ENCODE peak calls at places on chromosomes 7 and 10, in eight cellular contexts. One of them, this sample, is unnamed.

GRCh38 chr10:133009218-133009954 is 67.0 kb upstream of the CFAP46 start:
- DNase-seq in Panc1: no peak
- DNase-seq in SK-N-SH: no peak
- DNase-seq in breast epithelium: peak; percentile 65
- DNase-seq in body of pancreas: peak; percentile 81
- DNase-seq in stomach: peak; percentile 76
- DNase-seq in uterus: no peak
- DNase-seq in Peyer's patch: peak; percentile 19
- DNase-seq in this sample: no peak

GRCh38 chr10:6141296-6142151 is 52.7 kb downstream of the RBM17 start:
- DNase-seq in Panc1: no peak
- DNase-seq in SK-N-SH: peak; percentile 45
- DNase-seq in breast epithelium: no peak
- DNase-seq in body of pancreas: peak; percentile 44
- DNase-seq in stomach: no peak
- DNase-seq in uterus: no peak
- DNase-seq in Peyer's patch: peak; percentile 48
- DNase-seq in this sample: no peak

GRCh38 chr10:37269554-37270256 is 144.3 kb downstream of the ANKRD30A start:
- DNase-seq in Panc1: no peak
- DNase-seq in SK-N-SH: no peak
- DNase-seq in breast epithelium: no peak
- DNase-seq in body of pancreas: no peak
- DNase-seq in stomach: no peak
- DNase-seq in uterus: no peak
- DNase-seq in Peyer's patch: no peak
- DNase-seq in this sample: no peak

GRCh38 chr7:55977831-55978230 is 13.4 kb downstream of the NIPSNAP2 start:
- DNase-seq in Panc1: no peak
- DNase-seq in SK-N-SH: no peak
- DNase-seq in breast epithelium: no peak
- DNase-seq in body of pancreas: peak; percentile 33
- DNase-seq in stomach: peak; percentile 37
- DNase-seq in uterus: no peak
- DNase-seq in Peyer's patch: no peak
- DNase-seq in this sample: no peak

GRCh38 chr7:87341441-87341840 is 4.0 kb upstream of the CROT start:
- DNase-seq in Panc1: no peak
- DNase-seq in SK-N-SH: no peak
- DNase-seq in breast epithelium: no peak
- DNase-seq in body of pancreas: no peak
- DNase-seq in stomach: no peak
- DNase-seq in uterus: no peak
- DNase-seq in Peyer's patch: no peak
- DNase-seq in this sample: no peak

GRCh38 chr10:121690970-121691369 is 92.7 kb upstream of the FGFR2 start:
- DNase-seq in Panc1: no peak
- DNase-seq in SK-N-SH: no peak
- DNase-seq in breast epithelium: no peak
- DNase-seq in body of pancreas: no peak
- DNase-seq in stomach: no peak
- DNase-seq in uterus: no peak
- DNase-seq in Peyer's patch: no peak
- DNase-seq in this sample: no peak

GRCh38 chr7:116258734-116259133 is 48.4 kb downstream of the TES start:
- DNase-seq in Panc1: no peak
- DNase-seq in SK-N-SH: peak; percentile 32
- DNase-seq in breast epithelium: no peak
- DNase-seq in body of pancreas: peak; percentile 34
- DNase-seq in stomach: no peak
- DNase-seq in uterus: peak; percentile 33
- DNase-seq in Peyer's patch: no peak
- DNase-seq in this sample: no peak

GRCh38 chr10:46551701-46552525 is 4.5 kb downstream of the GPRIN2 start:
- DNase-seq in Panc1: no peak
- DNase-seq in SK-N-SH: no peak
- DNase-seq in breast epithelium: no peak
- DNase-seq in body of pancreas: peak; percentile 2
- DNase-seq in stomach: peak; percentile 48
- DNase-seq in uterus: peak; percentile 12
- DNase-seq in Peyer's patch: peak; percentile 10
- DNase-seq in this sample: no peak

GRCh38 chr7:157981778-157982177 is 605.8 kb downstream of the PTPRN2 start:
- DNase-seq in Panc1: no peak
- DNase-seq in SK-N-SH: no peak
- DNase-seq in breast epithelium: no peak
- DNase-seq in body of pancreas: no peak
- DNase-seq in stomach: no peak
- DNase-seq in uterus: no peak
- DNase-seq in Peyer's patch: no peak
- DNase-seq in this sample: no peak

GRCh38 chr10:119337796-119338432 is 130.5 kb downstream of the GRK5 start:
- DNase-seq in Panc1: no peak
- DNase-seq in SK-N-SH: no peak
- DNase-seq in breast epithelium: no peak
- DNase-seq in body of pancreas: no peak
- DNase-seq in stomach: no peak
- DNase-seq in uterus: no peak
- DNase-seq in Peyer's patch: no peak
- DNase-seq in this sample: no peak

GRCh38 chr10:78934499-78934898 is 134.3 kb upstream of the ZMIZ1 start:
- DNase-seq in Panc1: no peak
- DNase-seq in SK-N-SH: no peak
- DNase-seq in breast epithelium: no peak
- DNase-seq in body of pancreas: no peak
- DNase-seq in stomach: no peak
- DNase-seq in uterus: no peak
- DNase-seq in Peyer's patch: no peak
- DNase-seq in this sample: no peak

GRCh38 chr7:54860843-54861242 is 101.8 kb upstream of the SEC61G start:
- DNase-seq in Panc1: no peak
- DNase-seq in SK-N-SH: no peak
- DNase-seq in breast epithelium: no peak
- DNase-seq in body of pancreas: no peak
- DNase-seq in stomach: no peak
- DNase-seq in uterus: no peak
- DNase-seq in Peyer's patch: no peak
- DNase-seq in this sample: no peak
- TF ChIP-seq CTCF in Panc1: no peak
- TF ChIP-seq CTCF in SK-N-SH: peak; percentile 38
- TF ChIP-seq CTCF in breast epithelium: no peak
- TF ChIP-seq CTCF in body of pancreas: no peak
- TF ChIP-seq CTCF in stomach: no peak
- TF ChIP-seq CTCF in uterus: no peak
- TF ChIP-seq CTCF in Peyer's patch: no peak
- TF ChIP-seq CTCF in this sample: no peak

GRCh38 chr10:75392271-75392670 is 9.3 kb downstream of the ZNF503 start:
- DNase-seq in Panc1: no peak
- DNase-seq in SK-N-SH: no peak
- DNase-seq in breast epithelium: no peak
- DNase-seq in body of pancreas: no peak
- DNase-seq in stomach: no peak
- DNase-seq in uterus: no peak
- DNase-seq in Peyer's patch: no peak
- DNase-seq in this sample: no peak
- H3K4me1 ChIP-seq in Panc1: no peaks in the 10 kb centered on the region
- H3K4me1 ChIP-seq in SK-N-SH: no peaks in the 10 kb centered on the region
- H3K4me1 ChIP-seq in breast epithelium: no peaks in the 10 kb centered on the region
- H3K4me1 ChIP-seq in body of pancreas: peaks cover 14% of the 10 kb centered on the region
- H3K4me1 ChIP-seq in stomach: peaks cover 5% of the 10 kb centered on the region
- H3K4me1 ChIP-seq in uterus: no peaks in the 10 kb centered on the region
- H3K4me1 ChIP-seq in Peyer's patch: peaks cover 7% of the 10 kb centered on the region
- H3K4me1 ChIP-seq in this sample: peaks cover 6% of the 10 kb centered on the region

DNA sequence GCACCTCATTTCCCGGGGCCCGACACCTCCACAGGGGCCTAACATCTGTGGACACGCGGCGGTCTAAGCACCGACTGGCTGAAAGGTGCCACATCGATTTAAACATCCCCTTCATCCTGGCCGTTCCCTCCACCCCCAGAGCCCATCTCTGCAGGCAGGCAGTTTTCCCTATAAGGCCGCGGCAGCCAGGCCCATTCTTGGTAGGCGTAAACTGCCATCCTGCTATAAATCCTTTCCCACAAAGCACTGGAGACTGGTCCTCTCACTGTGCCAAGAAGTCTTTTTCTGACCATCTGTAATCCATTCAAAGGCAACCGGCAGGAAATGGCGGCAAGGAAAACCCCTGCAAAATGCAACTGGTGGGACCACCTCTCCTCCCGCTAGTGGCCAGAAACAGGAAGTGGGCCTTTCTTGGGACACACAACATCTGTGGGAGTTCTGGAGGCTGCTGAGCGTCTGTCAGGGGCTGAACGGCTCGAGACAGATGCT is 22.4 kb downstream of the ATXN7L1 start:
- DNase-seq in Panc1: no peak
- DNase-seq in SK-N-SH: peak; percentile 56
- DNase-seq in breast epithelium: no peak
- DNase-seq in body of pancreas: no peak
- DNase-seq in stomach: no peak
- DNase-seq in uterus: no peak
- DNase-seq in Peyer's patch: no peak
- DNase-seq in this sample: no peak
- TF ChIP-seq CTCF in Panc1: no peak
- TF ChIP-seq CTCF in SK-N-SH: no peak
- TF ChIP-seq CTCF in breast epithelium: no peak
- TF ChIP-seq CTCF in body of pancreas: no peak
- TF ChIP-seq CTCF in stomach: no peak
- TF ChIP-seq CTCF in uterus: no peak
- TF ChIP-seq CTCF in Peyer's patch: no peak
- TF ChIP-seq CTCF in this sample: no peak

GRCh38 chr7:73895626-73896025 is 34.7 kb downstream of the TMEM270 start:
- DNase-seq in Panc1: no peak
- DNase-seq in SK-N-SH: no peak
- DNase-seq in breast epithelium: no peak
- DNase-seq in body of pancreas: no peak
- DNase-seq in stomach: no peak
- DNase-seq in uterus: no peak
- DNase-seq in Peyer's patch: no peak
- DNase-seq in this sample: no peak
- H3K4me1 ChIP-seq in Panc1: no peaks in the 10 kb centered on the region
- H3K4me1 ChIP-seq in SK-N-SH: peaks cover 43% of the 10 kb centered on the region
- H3K4me1 ChIP-seq in breast epithelium: peaks cover 10% of the 10 kb centered on the region
- H3K4me1 ChIP-seq in body of pancreas: peaks cover 15% of the 10 kb centered on the region
- H3K4me1 ChIP-seq in stomach: peaks cover 19% of the 10 kb centered on the region
- H3K4me1 ChIP-seq in uterus: peaks cover 5% of the 10 kb centered on the region
- H3K4me1 ChIP-seq in Peyer's patch: peaks cover 14% of the 10 kb centered on the region
- H3K4me1 ChIP-seq in this sample: peaks cover 55% of the 10 kb centered on the region

GRCh38 chr7:67955061-67955460 is 958.4 kb downstream of the TYW1 start:
- DNase-seq in Panc1: no peak
- DNase-seq in SK-N-SH: no peak
- DNase-seq in breast epithelium: no peak
- DNase-seq in body of pancreas: no peak
- DNase-seq in stomach: no peak
- DNase-seq in uterus: no peak
- DNase-seq in Peyer's patch: no peak
- DNase-seq in this sample: no peak
- TF ChIP-seq CTCF in Panc1: no peak
- TF ChIP-seq CTCF in SK-N-SH: no peak
- TF ChIP-seq CTCF in breast epithelium: no peak
- TF ChIP-seq CTCF in body of pancreas: no peak
- TF ChIP-seq CTCF in stomach: no peak
- TF ChIP-seq CTCF in uterus: no peak
- TF ChIP-seq CTCF in Peyer's patch: no peak
- TF ChIP-seq CTCF in this sample: no peak

GRCh38 chr7:29300649-29301048 is 106.1 kb downstream of the CHN2 start:
- DNase-seq in Panc1: no peak
- DNase-seq in SK-N-SH: no peak
- DNase-seq in breast epithelium: no peak
- DNase-seq in body of pancreas: no peak
- DNase-seq in stomach: no peak
- DNase-seq in uterus: no peak
- DNase-seq in Peyer's patch: no peak
- DNase-seq in this sample: no peak

GRCh38 chr7:29292886-29293658 is 98.5 kb downstream of the CHN2 start:
- DNase-seq in Panc1: no peak
- DNase-seq in SK-N-SH: no peak
- DNase-seq in breast epithelium: no peak
- DNase-seq in body of pancreas: no peak
- DNase-seq in stomach: no peak
- DNase-seq in uterus: no peak
- DNase-seq in Peyer's patch: no peak
- DNase-seq in this sample: no peak

GRCh38 chr7:29296421-29296820 is 101.8 kb downstream of the CHN2 start:
- DNase-seq in Panc1: no peak
- DNase-seq in SK-N-SH: no peak
- DNase-seq in breast epithelium: no peak
- DNase-seq in body of pancreas: no peak
- DNase-seq in stomach: no peak
- DNase-seq in uterus: no peak
- DNase-seq in Peyer's patch: no peak
- DNase-seq in this sample: no peak

GRCh38 chr7:29299986-29300609 is 105.5 kb downstream of the CHN2 start:
- DNase-seq in Panc1: no peak
- DNase-seq in SK-N-SH: no peak
- DNase-seq in breast epithelium: no peak
- DNase-seq in body of pancreas: no peak
- DNase-seq in stomach: no peak
- DNase-seq in uterus: no peak
- DNase-seq in Peyer's patch: no peak
- DNase-seq in this sample: no peak

GRCh38 chr7:29297194-29297890 is 102.8 kb downstream of the CHN2 start:
- DNase-seq in Panc1: no peak
- DNase-seq in SK-N-SH: no peak
- DNase-seq in breast epithelium: no peak
- DNase-seq in body of pancreas: no peak
- DNase-seq in stomach: no peak
- DNase-seq in uterus: no peak
- DNase-seq in Peyer's patch: no peak
- DNase-seq in this sample: no peak
- H3K4me1 ChIP-seq in Panc1: no peaks in the 10 kb centered on the region
- H3K4me1 ChIP-seq in SK-N-SH: no peaks in the 10 kb centered on the region
- H3K4me1 ChIP-seq in breast epithelium: no peaks in the 10 kb centered on the region
- H3K4me1 ChIP-seq in body of pancreas: peaks cover 19% of the 10 kb centered on the region
- H3K4me1 ChIP-seq in stomach: no peaks in the 10 kb centered on the region
- H3K4me1 ChIP-seq in uterus: no peaks in the 10 kb centered on the region
- H3K4me1 ChIP-seq in Peyer's patch: no peaks in the 10 kb centered on the region
- H3K4me1 ChIP-seq in this sample: peaks cover 14% of the 10 kb centered on the region

GRCh38 chr10:86583983-86584382 is 62.4 kb upstream of the WAPL start:
- DNase-seq in Panc1: no peak
- DNase-seq in SK-N-SH: no peak
- DNase-seq in breast epithelium: no peak
- DNase-seq in body of pancreas: no peak
- DNase-seq in stomach: no peak
- DNase-seq in uterus: no peak
- DNase-seq in Peyer's patch: no peak
- DNase-seq in this sample: no peak
- TF ChIP-seq CTCF in Panc1: no peak
- TF ChIP-seq CTCF in SK-N-SH: no peak
- TF ChIP-seq CTCF in breast epithelium: no peak
- TF ChIP-seq CTCF in body of pancreas: no peak
- TF ChIP-seq CTCF in stomach: no peak
- TF ChIP-seq CTCF in uterus: no peak
- TF ChIP-seq CTCF in Peyer's patch: no peak
- TF ChIP-seq CTCF in this sample: no peak

This sample was measured in vagina.